ENCODE peak calls at places on chromosomes 7 and 10, in five cellular contexts. One of them, this sample, is unnamed.
A peak's percentile ranks its signal among the peaks of the same experiment; 100 is the strongest.

GRCh38 chr10:37855691-37856090 is 1.7 kb downstream of the ZNF248 start:
- DNase-seq in NB4: no peak
- DNase-seq in dorsolateral prefrontal cortex: no peak
- DNase-seq in upper lobe of right lung: no peak
- DNase-seq in PC-9: no peak
- DNase-seq in this sample: no peak

GRCh38 chr7:139857791-139858190 is 28.7 kb downstream of the TBXAS1 start:
- DNase-seq in NB4: no peak
- DNase-seq in dorsolateral prefrontal cortex: no peak
- DNase-seq in upper lobe of right lung: no peak
- DNase-seq in PC-9: no peak
- DNase-seq in this sample: no peak

GRCh38 chr10:13536674-13537366 is 8.0 kb upstream of the BEND7 start:
- DNase-seq in NB4: peak; percentile 54
- DNase-seq in dorsolateral prefrontal cortex: no peak
- DNase-seq in upper lobe of right lung: no peak
- DNase-seq in PC-9: peak; percentile 28
- DNase-seq in this sample: peak; percentile 44

GRCh38 chr7:50308301-50309129 is 4.0 kb downstream of the IKZF1 start:
- DNase-seq in NB4: peak; percentile 61
- DNase-seq in dorsolateral prefrontal cortex: no peak
- DNase-seq in upper lobe of right lung: no peak
- DNase-seq in PC-9: no peak
- DNase-seq in this sample: no peak

GRCh38 chr10:46050956-46051355 is 4.9 kb upstream of the MSMB start:
- DNase-seq in NB4: no peak
- DNase-seq in dorsolateral prefrontal cortex: no peak
- DNase-seq in upper lobe of right lung: no peak
- DNase-seq in PC-9: no peak
- DNase-seq in this sample: no peak

GRCh38 chr10:99742701-99743100 is 10.7 kb downstream of the CUTC start:
- DNase-seq in NB4: no peak
- DNase-seq in dorsolateral prefrontal cortex: no peak
- DNase-seq in upper lobe of right lung: no peak
- DNase-seq in PC-9: no peak
- DNase-seq in this sample: no peak

GRCh38 chr7:116258734-116259133 is 48.4 kb downstream of the TES start:
- DNase-seq in NB4: peak; percentile 59
- DNase-seq in dorsolateral prefrontal cortex: no peak
- DNase-seq in upper lobe of right lung: no peak
- DNase-seq in PC-9: peak; percentile 52
- DNase-seq in this sample: no peak

GRCh38 chr10:73965890-73966768 is 31.8 kb upstream of the VCL start:
- DNase-seq in NB4: no peak
- DNase-seq in dorsolateral prefrontal cortex: peak; percentile 38
- DNase-seq in upper lobe of right lung: peak; percentile 70
- DNase-seq in PC-9: peak; percentile 93
- DNase-seq in this sample: peak; percentile 76

GRCh38 chr10:48245977-48246376 is 28.5 kb downstream of the FRMPD2 start:
- DNase-seq in NB4: no peak
- DNase-seq in dorsolateral prefrontal cortex: no peak
- DNase-seq in upper lobe of right lung: no peak
- DNase-seq in PC-9: no peak
- DNase-seq in this sample: no peak

GRCh38 chr7:23915196-23915595 is 205.2 kb downstream of the STK31 start:
- DNase-seq in NB4: no peak
- DNase-seq in dorsolateral prefrontal cortex: no peak
- DNase-seq in upper lobe of right lung: no peak
- DNase-seq in PC-9: no peak
- DNase-seq in this sample: no peak

GRCh38 chr7:100545636-100546128 is 6.7 kb downstream of the AGFG2 start:
- DNase-seq in NB4: peak; percentile 56
- DNase-seq in dorsolateral prefrontal cortex: no peak
- DNase-seq in upper lobe of right lung: no peak
- DNase-seq in PC-9: peak; percentile 89
- DNase-seq in this sample: no peak

GRCh38 chr10:125137601-125138438 is 22.5 kb downstream of the CTBP2 start:
- DNase-seq in NB4: no peak
- DNase-seq in dorsolateral prefrontal cortex: no peak
- DNase-seq in upper lobe of right lung: peak; percentile 60
- DNase-seq in PC-9: no peak
- DNase-seq in this sample: no peak

GRCh38 chr7:70595741-70596574 is 536.0 kb upstream of the GALNT17 start:
- DNase-seq in NB4: no peak
- DNase-seq in dorsolateral prefrontal cortex: no peak
- DNase-seq in upper lobe of right lung: no peak
- DNase-seq in PC-9: no peak
- DNase-seq in this sample: no peak

GRCh38 chr10:6958723-6959122 is 378.6 kb upstream of the PRKCQ start:
- DNase-seq in NB4: no peak
- DNase-seq in dorsolateral prefrontal cortex: no peak
- DNase-seq in upper lobe of right lung: no peak
- DNase-seq in PC-9: no peak
- DNase-seq in this sample: no peak

GRCh38 chr10:44513592-44513991 is 128.7 kb upstream of the CXCL12 start:
- DNase-seq in NB4: peak; percentile 6
- DNase-seq in dorsolateral prefrontal cortex: no peak
- DNase-seq in upper lobe of right lung: no peak
- DNase-seq in PC-9: no peak
- DNase-seq in this sample: no peak

GRCh38 chr10:69845574-69846251 is 44.0 kb downstream of the COL13A1 start:
- DNase-seq in NB4: no peak
- DNase-seq in dorsolateral prefrontal cortex: no peak
- DNase-seq in upper lobe of right lung: no peak
- DNase-seq in PC-9: peak; percentile 54
- DNase-seq in this sample: no peak

GRCh38 chr7:55365680-55366460 is 733 bp downstream of the LANCL2 start:
- DNase-seq in NB4: peak; percentile 99
- DNase-seq in dorsolateral prefrontal cortex: peak; percentile 93
- DNase-seq in upper lobe of right lung: peak; percentile 98
- DNase-seq in PC-9: peak; percentile 99
- DNase-seq in this sample: peak; percentile 99

GRCh38 chr10:77297370-77297692 is 340.3 kb downstream of the KCNMA1 start:
- DNase-seq in NB4: no peak
- DNase-seq in dorsolateral prefrontal cortex: no peak
- DNase-seq in upper lobe of right lung: no peak
- DNase-seq in PC-9: no peak
- DNase-seq in this sample: no peak

GRCh38 chr10:102437515-102437914 is 5.1 kb upstream of the CUEDC2 start:
- DNase-seq in NB4: no peak
- DNase-seq in dorsolateral prefrontal cortex: no peak
- DNase-seq in upper lobe of right lung: no peak
- DNase-seq in PC-9: no peak
- DNase-seq in this sample: no peak

GRCh38 chr7:28747404-28747803 is 210.7 kb downstream of the TRIL start:
- DNase-seq in NB4: no peak
- DNase-seq in dorsolateral prefrontal cortex: no peak
- DNase-seq in upper lobe of right lung: no peak
- DNase-seq in PC-9: no peak
- DNase-seq in this sample: no peak

GRCh38 chr7:151699147-151699546 is 177.8 kb downstream of the PRKAG2 start:
- DNase-seq in NB4: peak; percentile 98
- DNase-seq in dorsolateral prefrontal cortex: no peak
- DNase-seq in upper lobe of right lung: no peak
- DNase-seq in PC-9: peak; percentile 90
- DNase-seq in this sample: peak; percentile 53

GRCh38 chr7:28128608-28129007 is 52.0 kb downstream of the JAZF1 start:
- DNase-seq in NB4: no peak
- DNase-seq in dorsolateral prefrontal cortex: no peak
- DNase-seq in upper lobe of right lung: no peak
- DNase-seq in PC-9: no peak
- DNase-seq in this sample: no peak

GRCh38 chr7:99314504-99314903 is 11.2 kb upstream of the ARPC1A start:
- DNase-seq in NB4: no peak
- DNase-seq in dorsolateral prefrontal cortex: no peak
- DNase-seq in upper lobe of right lung: no peak
- DNase-seq in PC-9: no peak
- DNase-seq in this sample: no peak

GRCh38 chr7:106010331-106010730 is 47.3 kb downstream of the CDHR3 start:
- DNase-seq in NB4: no peak
- DNase-seq in dorsolateral prefrontal cortex: no peak
- DNase-seq in upper lobe of right lung: no peak
- DNase-seq in PC-9: no peak
- DNase-seq in this sample: no peak

GRCh38 chr10:133362846-133363245 is 5.0 kb upstream of the FUOM start:
- DNase-seq in NB4: no peak
- DNase-seq in dorsolateral prefrontal cortex: no peak
- DNase-seq in upper lobe of right lung: no peak
- DNase-seq in PC-9: no peak
- DNase-seq in this sample: no peak

GRCh38 chr10:121069061-121069850 is 218.1 kb downstream of the WDR11 start:
- DNase-seq in NB4: peak; percentile 86
- DNase-seq in dorsolateral prefrontal cortex: no peak
- DNase-seq in upper lobe of right lung: no peak
- DNase-seq in PC-9: no peak
- DNase-seq in this sample: no peak

GRCh38 chr10:121070671-121071070 is 219.5 kb downstream of the WDR11 start:
- DNase-seq in NB4: no peak
- DNase-seq in dorsolateral prefrontal cortex: no peak
- DNase-seq in upper lobe of right lung: no peak
- DNase-seq in PC-9: no peak
- DNase-seq in this sample: no peak

GRCh38 chr10:121073743-121074142 is 222.6 kb downstream of the WDR11 start:
- DNase-seq in NB4: no peak
- DNase-seq in dorsolateral prefrontal cortex: no peak
- DNase-seq in upper lobe of right lung: no peak
- DNase-seq in PC-9: no peak
- DNase-seq in this sample: no peak

GRCh38 chr10:121065330-121065729 is 214.2 kb downstream of the WDR11 start:
- DNase-seq in NB4: peak; percentile 29
- DNase-seq in dorsolateral prefrontal cortex: no peak
- DNase-seq in upper lobe of right lung: no peak
- DNase-seq in PC-9: no peak
- DNase-seq in this sample: no peak

DNA sequence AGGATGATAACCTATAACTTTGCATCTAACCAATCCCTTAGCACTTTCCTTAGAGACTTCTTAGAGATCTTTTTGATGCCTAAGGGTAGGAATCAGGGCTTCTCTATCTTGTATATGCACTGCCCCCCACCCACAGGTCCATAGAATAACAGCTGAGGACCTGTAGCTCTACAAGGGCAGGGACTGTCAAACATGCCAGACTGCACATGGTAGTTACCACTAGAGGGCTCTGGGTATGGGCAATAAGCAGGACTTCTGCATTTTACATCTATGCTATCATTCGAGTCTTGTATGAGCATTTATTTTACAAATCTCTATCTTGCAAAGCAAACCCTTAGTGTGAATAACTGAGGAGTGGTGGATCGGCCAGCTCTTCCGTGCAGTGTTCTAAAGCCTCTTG is 219.1 kb downstream of the WDR11 start:
- DNase-seq in NB4: peak; percentile 76
- DNase-seq in dorsolateral prefrontal cortex: no peak
- DNase-seq in upper lobe of right lung: no peak
- DNase-seq in PC-9: no peak
- DNase-seq in this sample: no peak
- TF ChIP-seq CTCF in NB4: peak; percentile 90
- TF ChIP-seq CTCF in dorsolateral prefrontal cortex: peak; percentile 13
- TF ChIP-seq CTCF in upper lobe of right lung: peak; percentile 51
- TF ChIP-seq CTCF in PC-9: peak; percentile 29
- TF ChIP-seq CTCF in this sample: no peak

DNA sequence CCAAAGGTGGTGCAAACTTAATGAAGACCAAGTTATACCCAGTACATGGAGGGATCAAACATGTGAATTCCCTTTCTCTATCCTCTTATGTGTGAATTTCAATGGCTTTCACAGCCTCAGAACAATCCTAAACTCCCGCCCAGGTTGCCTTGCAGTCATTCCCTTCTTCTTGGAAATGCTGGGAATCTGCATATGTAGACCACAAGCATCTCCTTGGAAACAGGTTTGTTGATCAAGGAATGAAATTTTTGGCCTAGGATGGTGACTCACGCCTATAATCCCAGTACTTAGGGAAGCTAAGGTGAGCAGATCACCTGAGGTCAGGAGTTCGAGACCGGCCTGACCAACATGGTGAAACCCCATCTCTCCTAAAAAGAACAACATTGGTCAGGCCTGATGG is 77.8 kb upstream of the ABI1 start:
- DNase-seq in NB4: no peak
- DNase-seq in dorsolateral prefrontal cortex: no peak
- DNase-seq in upper lobe of right lung: no peak
- DNase-seq in PC-9: no peak
- DNase-seq in this sample: no peak
- H3K4me3 ChIP-seq in NB4: no peak overlapping the region
- H3K4me3 ChIP-seq in dorsolateral prefrontal cortex: no peak overlapping the region
- H3K4me3 ChIP-seq in upper lobe of right lung: no peak overlapping the region
- H3K4me3 ChIP-seq in PC-9: no peak overlapping the region
- H3K4me3 ChIP-seq in this sample: no peak overlapping the region

DNA sequence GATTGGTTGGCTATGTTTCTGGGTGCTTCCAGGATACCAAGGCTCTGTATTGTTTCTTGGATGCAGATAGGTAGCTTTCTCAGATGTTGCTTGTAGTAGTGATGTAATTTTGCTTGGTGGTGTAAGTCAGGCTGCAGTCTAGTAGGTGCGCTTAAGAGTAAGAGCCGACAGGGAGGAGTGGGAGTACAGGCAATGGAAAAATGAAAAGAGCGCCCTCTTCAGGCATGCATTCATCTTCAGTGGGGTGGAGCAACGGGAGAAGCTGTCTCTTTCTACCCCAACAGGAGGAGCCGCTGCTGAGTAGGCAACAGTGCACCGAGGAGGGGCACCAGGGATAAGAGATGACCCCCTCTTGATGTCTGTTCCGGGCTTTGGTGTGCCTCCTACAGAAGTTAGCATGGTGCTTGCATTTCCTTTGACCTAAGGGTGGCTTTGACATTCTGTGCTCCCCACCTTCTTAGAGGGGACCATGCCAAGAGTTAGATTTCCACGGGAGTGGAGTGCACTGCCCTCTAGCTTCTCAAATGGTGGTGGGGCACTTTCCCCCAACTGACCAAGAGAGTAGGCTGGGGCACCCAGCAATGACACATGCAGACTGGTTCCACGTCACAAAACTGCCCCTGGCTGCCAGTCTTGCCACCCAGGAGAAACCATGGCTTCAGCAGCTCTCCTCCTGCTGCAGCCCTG is 56.1 kb downstream of the ZNF783 start:
- DNase-seq in NB4: no peak
- DNase-seq in dorsolateral prefrontal cortex: no peak
- DNase-seq in upper lobe of right lung: no peak
- DNase-seq in PC-9: no peak
- DNase-seq in this sample: no peak
- TF ChIP-seq CTCF in NB4: peak; percentile 11
- TF ChIP-seq CTCF in dorsolateral prefrontal cortex: no peak
- TF ChIP-seq CTCF in upper lobe of right lung: no peak
- TF ChIP-seq CTCF in PC-9: no peak
- TF ChIP-seq CTCF in this sample: no peak

GRCh38 chr10:72107325-72108003 is 19.1 kb upstream of the SPOCK2 start:
- DNase-seq in NB4: no peak
- DNase-seq in dorsolateral prefrontal cortex: no peak
- DNase-seq in upper lobe of right lung: no peak
- DNase-seq in PC-9: peak; percentile 68
- DNase-seq in this sample: no peak

GRCh38 chr10:72105098-72105475 is 16.7 kb upstream of the SPOCK2 start:
- DNase-seq in NB4: no peak
- DNase-seq in dorsolateral prefrontal cortex: no peak
- DNase-seq in upper lobe of right lung: no peak
- DNase-seq in PC-9: no peak
- DNase-seq in this sample: no peak

GRCh38 chr10:72105675-72106074 is 17.3 kb upstream of the SPOCK2 start:
- DNase-seq in NB4: no peak
- DNase-seq in dorsolateral prefrontal cortex: no peak
- DNase-seq in upper lobe of right lung: no peak
- DNase-seq in PC-9: no peak
- DNase-seq in this sample: no peak

GRCh38 chr10:72106154-72106849 is 18.0 kb upstream of the SPOCK2 start:
- DNase-seq in NB4: no peak
- DNase-seq in dorsolateral prefrontal cortex: no peak
- DNase-seq in upper lobe of right lung: no peak
- DNase-seq in PC-9: no peak
- DNase-seq in this sample: no peak

GRCh38 chr10:72106896-72107295 is 18.5 kb upstream of the SPOCK2 start:
- DNase-seq in NB4: no peak
- DNase-seq in dorsolateral prefrontal cortex: no peak
- DNase-seq in upper lobe of right lung: no peak
- DNase-seq in PC-9: no peak
- DNase-seq in this sample: no peak
- H3K4me3 ChIP-seq in NB4: no peak overlapping the region
- H3K4me3 ChIP-seq in dorsolateral prefrontal cortex: no peak overlapping the region
- H3K4me3 ChIP-seq in upper lobe of right lung: no peak overlapping the region
- H3K4me3 ChIP-seq in PC-9: no peak overlapping the region
- H3K4me3 ChIP-seq in this sample: no peak overlapping the region

This sample was measured in left lung.